ENCODE peak calls at places on chromosomes 5 and 9, in six cellular contexts. W is AG04450, L is fibroblast of lung, T is pancreas, J is brain microvascular endothelial cell, K is right atrium auricular region. G is an unnamed sample.

GRCh38 chr5:26582350-26583040 is 455.9 kb downstream of the CDH9 start:
- DNase-seq in W (no peak), L (no peak), T (no peak), J (no peak), K (no peak), G (no peak)

GRCh38 chr5:115435065-115435775 is 109.4 kb downstream of the FEM1C start:
- DNase-seq in W (no peak), L (no peak), T (no peak), J (no peak), K (no peak), G (no peak)

GRCh38 chr9:126436545-126437269 is 110.1 kb downstream of the MVB12B start:
- DNase-seq in W (no peak), L (no peak), T (no peak), J (no peak), K (no peak), G (no peak)

GRCh38 chr5:92980491-92980890 is 600.5 kb downstream of the NR2F1-AS1 start:
- DNase-seq in W (no peak), L (no peak), T (no peak), J (no peak), K (no peak), G (no peak)

GRCh38 chr5:61371474-61371873 is 39.4 kb downstream of the ZSWIM6 start:
- DNase-seq in W (no peak), L (no peak), T (no peak), J (no peak), K (no peak), G (no peak)

GRCh38 chr5:33049298-33049697 is 338.2 kb downstream of the NPR3 start:
- DNase-seq in W (no peak), L (no peak), T (no peak), J (peak; percentile 39), K (no peak), G (no peak)

GRCh38 chr9:98215821-98216220 is 23.4 kb upstream of the CORO2A start:
- DNase-seq in W (no peak), L (no peak), T (no peak), J (no peak), K (no peak), G (no peak)

GRCh38 chr5:150639751-150640150 is 709 bp upstream of the SYNPO start:
- DNase-seq in W (no peak), L (no peak), T (no peak), J (no peak), K (no peak), G (no peak)

GRCh38 chr9:131013771-131014676 is 5.0 kb downstream of the LAMC3 start:
- DNase-seq in W (no peak), L (no peak), T (no peak), J (no peak), K (no peak), G (no peak)

GRCh38 chr5:435961-436640 is 6.9 kb upstream of the EXOC3 start:
- DNase-seq in W (no peak), L (peak; percentile 40), T (no peak), J (no peak), K (no peak), G (no peak)

GRCh38 chr9:34520096-34520495 is 2.7 kb downstream of the ENHO start:
- DNase-seq in W (no peak), L (no peak), T (no peak), J (no peak), K (no peak), G (no peak)

GRCh38 chr9:110069326-110070248 is 138.4 kb downstream of the C9orf152 start:
- DNase-seq in W (peak; percentile 53), L (peak; percentile 91), T (no peak), J (peak; percentile 90), K (peak; percentile 73), G (no peak)

GRCh38 chr5:106595864-106596263 is 1074.9 kb downstream of the EFNA5 start:
- DNase-seq in W (no peak), L (no peak), T (no peak), J (no peak), K (no peak), G (no peak)

GRCh38 chr9:101268426-101268825 is 116.4 kb downstream of the BAAT start:
- DNase-seq in W (no peak), L (no peak), T (no peak), J (no peak), K (no peak), G (no peak)

GRCh38 chr5:177333420-177334154 is 17.9 kb downstream of the LMAN2 start:
- DNase-seq in W (no peak), L (no peak), T (no peak), J (no peak), K (no peak), G (no peak)

GRCh38 chr9:133664651-133665050 is 28.5 kb downstream of the DBH start:
- DNase-seq in W (no peak), L (no peak), T (no peak), J (no peak), K (no peak), G (no peak)

GRCh38 chr5:76175821-76176403 is 92.7 kb downstream of the SV2C start:
- DNase-seq in W (no peak), L (no peak), T (no peak), J (no peak), K (no peak), G (no peak)

GRCh38 chr9:123753011-123753410 is 176.9 kb downstream of the DENND1A start:
- DNase-seq in W (no peak), L (no peak), T (no peak), J (no peak), K (no peak), G (no peak)

GRCh38 chr5:71658916-71659661 is 60.0 kb upstream of the CARTPT start:
- DNase-seq in W (no peak), L (no peak), T (no peak), J (no peak), K (no peak), G (no peak)

GRCh38 chr9:22244141-22245011 is 202.2 kb upstream of the DMRTA1 start:
- DNase-seq in W (no peak), L (peak; percentile 69), T (no peak), J (peak; percentile 78), K (no peak), G (no peak)

GRCh38 chr9:13513262-13513661 is 233.8 kb upstream of the MPDZ start:
- DNase-seq in W (no peak), L (peak; percentile 8), T (no peak), J (no peak), K (no peak), G (no peak)

GRCh38 chr5:9869616-9870288 is 239.6 kb upstream of the TAS2R1 start:
- DNase-seq in W (peak; percentile 61), L (peak; percentile 56), T (no peak), J (peak; percentile 51), K (no peak), G (no peak)

GRCh38 chr5:132787076-132787475 is 10.0 kb upstream of the SEPTIN8 start:
- DNase-seq in W (no peak), L (peak; percentile 32), T (no peak), J (peak; percentile 25), K (no peak), G (no peak)

GRCh38 chr9:133351526-133351907 is 3.5 kb downstream of the RPL7A start:
- DNase-seq in W (no peak), L (no peak), T (no peak), J (no peak), K (no peak), G (no peak)

DNA sequence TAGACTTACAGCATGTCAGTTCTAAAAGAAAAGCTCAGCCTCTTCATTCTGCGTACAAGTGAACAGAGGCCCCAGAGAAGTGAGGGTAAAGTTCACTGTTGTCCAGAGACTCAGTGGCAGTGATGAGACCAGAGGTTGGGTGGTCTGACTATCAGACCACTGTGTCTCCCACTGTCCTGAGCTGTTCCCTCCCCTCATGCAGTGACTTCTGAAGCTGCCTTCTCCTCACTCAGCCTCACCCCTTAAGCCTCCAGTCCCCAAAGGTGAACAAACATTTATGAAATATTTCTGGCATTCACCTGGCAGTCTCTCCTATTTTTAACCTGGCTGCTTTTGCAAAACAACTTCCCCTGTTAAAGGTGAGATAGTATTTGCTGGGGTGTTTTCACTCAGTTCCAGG is 54.7 kb downstream of the ABLIM3 start:
- DNase-seq in W (no peak), L (no peak), T (no peak), J (no peak), K (peak; percentile 34), G (no peak)
- H3K27ac ChIP-seq in W (no peak overlapping the region), L (no peak overlapping the region), T (no peak overlapping the region), J (no peak overlapping the region), K (peak overlapping the region; percentile 77), G (no peak overlapping the region)

GRCh38 chr9:97046228-97046627 is 7.3 kb upstream of the CTSV start:
- DNase-seq in W (no peak), L (no peak), T (peak; percentile 70), J (no peak), K (no peak), G (no peak)
- H3K27ac ChIP-seq in W (no peak overlapping the region), L (no peak overlapping the region), T (no peak overlapping the region), J (no peak overlapping the region), K (no peak overlapping the region), G (no peak overlapping the region)

GRCh38 chr5:55062039-55062779 is 38.2 kb downstream of the GZMK start:
- DNase-seq in W (no peak), L (no peak), T (no peak), J (no peak), K (no peak), G (no peak)

GRCh38 chr5:55063899-55064298 is 38.5 kb upstream of the GZMA start:
- DNase-seq in W (no peak), L (no peak), T (no peak), J (peak; percentile 12), K (no peak), G (no peak)

GRCh38 chr5:55066278-55066677 is 36.2 kb upstream of the GZMA start:
- DNase-seq in W (no peak), L (no peak), T (no peak), J (no peak), K (no peak), G (no peak)

GRCh38 chr5:55063220-55063863 is 39.1 kb upstream of the GZMA start:
- DNase-seq in W (no peak), L (no peak), T (no peak), J (peak; percentile 32), K (no peak), G (no peak)

DNA sequence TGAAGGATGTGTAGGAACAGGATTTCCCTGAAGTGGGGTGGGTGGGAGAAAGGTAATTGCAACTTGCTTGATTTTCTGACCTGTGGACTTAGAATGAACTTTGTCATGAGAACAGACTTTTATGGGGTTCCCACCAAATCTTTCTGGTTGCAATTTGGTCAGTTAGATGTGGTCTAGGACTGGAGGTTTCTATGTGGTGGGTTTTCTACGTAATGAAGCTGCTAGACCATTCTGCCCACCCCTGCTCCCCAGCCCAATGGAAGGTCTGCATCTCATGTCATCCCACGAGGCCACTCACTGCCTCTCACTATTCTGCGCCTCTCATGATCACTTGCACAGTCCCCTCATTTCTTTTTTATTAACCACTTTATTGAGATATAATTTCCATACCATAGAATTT is 37.9 kb upstream of the GZMA start:
- DNase-seq in W (no peak), L (no peak), T (no peak), J (no peak), K (no peak), G (no peak)
- H3K27ac ChIP-seq in W (no peak overlapping the region), L (no peak overlapping the region), T (no peak overlapping the region), J (no peak overlapping the region), K (no peak overlapping the region), G (no peak overlapping the region)

GRCh38 chr5:135391869-135392255 is 7.2 kb downstream of the MACROH2A1 start:
- DNase-seq in W (no peak), L (no peak), T (no peak), J (no peak), K (peak; percentile 72), G (no peak)
- H3K27ac ChIP-seq in W (peak overlapping the region; percentile 83), L (peak overlapping the region; percentile 52), T (no peak overlapping the region), J (peak overlapping the region; percentile 91), K (peak overlapping the region; percentile 61), G (peak overlapping the region; percentile 4)